ENCODE peak calls at places on chromosome 15, in five cellular contexts. I, T, P, O and L are unnamed samples.

GRCh38 chr15:35117508-35118280 is 32.6 kb upstream of the NANOGP8 start:
- DNase-seq in I (no peak), T (no peak), P (no peak), O (no peak), L (no peak)

GRCh38 chr15:39976291-39977274 is 42.7 kb downstream of the EIF2AK4 start:
- DNase-seq in I (no peak), T (no peak), P (peak), O (no peak), L (no peak)

GRCh38 chr15:65338366-65338765 is 33.9 kb downstream of the RNU5B-1 start:
- DNase-seq in I (no peak), T (no peak), P (no peak), O (no peak), L (no peak)

GRCh38 chr15:31774045-31774444 is 256.3 kb upstream of the CHRNA7 start:
- DNase-seq in I (no peak), T (no peak), P (no peak), O (no peak), L (no peak)

GRCh38 chr15:82792068-82792467 is 13.8 kb downstream of the FSD2 start:
- DNase-seq in I (no peak), T (no peak), P (no peak), O (no peak), L (no peak)

GRCh38 chr15:31263751-31264533 is 62.7 kb upstream of the KLF13 start:
- DNase-seq in I (peak), T (peak), P (peak), O (peak), L (no peak)

GRCh38 chr15:89352476-89352875 is 17.9 kb upstream of the POLG start:
- DNase-seq in I (no peak), T (no peak), P (no peak), O (no peak), L (no peak)

GRCh38 chr15:37789881-37790280 is 144.6 kb upstream of the TMCO5A start:
- DNase-seq in I (no peak), T (no peak), P (no peak), O (no peak), L (peak)

GRCh38 chr15:39596358-39597051 is 15.6 kb downstream of the THBS1 start:
- DNase-seq in I (no peak), T (no peak), P (no peak), O (no peak), L (no peak)

GRCh38 chr15:44092221-44092620 is 102.8 kb downstream of the FRMD5 start:
- DNase-seq in I (no peak), T (no peak), P (no peak), O (no peak), L (peak)

GRCh38 chr15:83980637-83981036 is 254.9 kb upstream of the GOLGA6L4 start:
- DNase-seq in I (no peak), T (no peak), P (no peak), O (no peak), L (no peak)

GRCh38 chr15:61102281-61102680 is 126.8 kb downstream of the RORA start:
- DNase-seq in I (no peak), T (no peak), P (no peak), O (no peak), L (no peak)

GRCh38 chr15:82950295-82950694 is 2.2 kb downstream of the HOMER2 start:
- DNase-seq in I (no peak), T (no peak), P (no peak), O (no peak), L (no peak)

GRCh38 chr15:53193149-53193548 is 403.0 kb upstream of the ONECUT1 start:
- DNase-seq in I (no peak), T (no peak), P (no peak), O (no peak), L (peak)